ENCODE peak calls at places on chromosomes 1 and 21, in ten cellular contexts. C, I, S, E, D, Z, Q, V, M and A are unnamed samples.

GRCh38 chr21:44006017-44006624 is 6.0 kb upstream of the TRAPPC10 start:
- DNase-seq in Z (no peak), E (no peak), D (no peak), C (no peak), M (no peak), Q (peak), V (no peak), I (no peak), S (no peak), A (peak)

GRCh38 chr1:27906764-27907163 is 28.0 kb upstream of the SMPDL3B start:
- DNase-seq in C (no peak), I (no peak), E (no peak), V (no peak), Q (no peak), Z (no peak), M (no peak), S (no peak), D (no peak), A (no peak)

GRCh38 chr21:14949603-14950002 is 115.2 kb downstream of the NRIP1 start:
- DNase-seq in Z (no peak), Q (no peak), I (no peak), M (no peak), C (no peak), D (no peak), V (no peak), S (no peak), E (no peak), A (no peak)

GRCh38 chr1:228900099-228900965 is 165.1 kb downstream of the RHOU start:
- DNase-seq in S (no peak), M (peak), Q (no peak), I (no peak), Z (no peak), C (no peak), E (no peak), D (peak), V (no peak), A (no peak)

GRCh38 chr1:226672217-226672838 is 66.8 kb downstream of the ITPKB start:
- DNase-seq in C (no peak), D (no peak), Q (no peak), V (no peak), S (no peak), Z (no peak), M (no peak), E (no peak), I (no peak), A (no peak)

GRCh38 chr21:34815831-34816700 is 147.3 kb downstream of the CLIC6 start:
- DNase-seq in I (no peak), V (no peak), Z (no peak), S (no peak), C (no peak), D (no peak), M (no peak), Q (peak), E (no peak), A (no peak)

GRCh38 chr1:225677350-225678124 is 24.6 kb upstream of the ENAH start:
- DNase-seq in V (no peak), C (no peak), S (no peak), Q (no peak), Z (no peak), E (no peak), D (no peak), I (no peak), M (no peak), A (no peak)

GRCh38 chr1:230820568-230820967 is 47.8 kb downstream of the C1orf198 start:
- DNase-seq in Z (no peak), C (peak), E (no peak), Q (no peak), M (no peak), S (no peak), V (no peak), D (no peak), I (no peak), A (no peak)

GRCh38 chr1:177080564-177080963 is 83.9 kb downstream of the ASTN1 start:
- DNase-seq in I (no peak), Q (no peak), S (no peak), C (no peak), V (no peak), M (no peak), D (no peak), E (no peak), Z (no peak), A (no peak)

GRCh38 chr1:179930867-179931266 is 23.7 kb upstream of the CEP350 start:
- DNase-seq in E (no peak), Q (no peak), S (peak), M (no peak), I (no peak), C (no peak), Z (no peak), V (no peak), D (no peak), A (no peak)

GRCh38 chr1:26922201-26922729 is 722 bp downstream of the NUDC start:
- DNase-seq in S (no peak), M (no peak), V (no peak), D (no peak), I (no peak), E (no peak), C (no peak), Z (no peak), Q (no peak), A (no peak)

GRCh38 chr1:17856496-17857108 is 101.5 kb downstream of the ACTL8 start:
- DNase-seq in Q (no peak), M (no peak), I (no peak), Z (no peak), D (no peak), E (no peak), S (no peak), V (no peak), C (no peak), A (no peak)

GRCh38 chr1:152622803-152623202 is at the start of gene LCE3A:
- DNase-seq in S (peak), I (no peak), Z (no peak), V (no peak), D (no peak), M (no peak), C (no peak), Q (no peak), E (no peak), A (no peak)

GRCh38 chr1:25700124-25700523 is 83.5 kb downstream of the MAN1C1 start:
- DNase-seq in V (no peak), E (no peak), I (no peak), M (peak), D (no peak), C (no peak), Z (no peak), Q (peak), S (no peak), A (no peak)

GRCh38 chr1:16300436-16300835 is 51.8 kb downstream of the FBXO42 start:
- DNase-seq in I (no peak), V (no peak), D (no peak), Q (no peak), M (no peak), C (no peak), E (no peak), S (no peak), Z (no peak), A (no peak)

GRCh38 chr1:206526064-206526911 is 19.0 kb downstream of the RASSF5 start:
- DNase-seq in S (no peak), Q (no peak), Z (no peak), V (no peak), D (peak), E (no peak), C (no peak), I (no peak), M (no peak), A (no peak)

GRCh38 chr1:33244143-33244808 is 12.0 kb upstream of the ZNF362 start:
- DNase-seq in S (no peak), Z (no peak), C (no peak), I (no peak), M (no peak), Q (peak), D (no peak), V (no peak), E (no peak), A (no peak)

GRCh38 chr1:119829636-119830035 is 18.4 kb upstream of the REG4 start:
- DNase-seq in I (no peak), S (no peak), D (no peak), E (peak), Q (no peak), Z (peak), V (no peak), M (no peak), C (no peak), A (no peak)

GRCh38 chr1:8027748-8028631 is 1.9 kb upstream of the ERRFI1 start:
- DNase-seq in C (no peak), S (no peak), E (peak), Z (no peak), I (no peak), Q (peak), D (no peak), M (no peak), V (no peak), A (peak)

GRCh38 chr1:39238476-39238875 is 34.0 kb downstream of the MACF1 start:
- DNase-seq in D (no peak), V (no peak), S (no peak), Z (no peak), C (peak), I (no peak), M (peak), E (no peak), Q (peak), A (peak)

GRCh38 chr1:171742577-171742922 is 685 bp upstream of the VAMP4 start:
- DNase-seq in I (no peak), Q (peak), M (peak), C (peak), Z (peak), E (peak), S (peak), D (peak), V (no peak), A (peak)